ENCODE peak calls at places on chromosomes 3 and 15, in eight cellular contexts. One of them, this sample, is unnamed.

GRCh38 chr3:118187221-118187620 is 847.4 kb downstream of the IGSF11 start:
- DNase-seq in AG08396: no peak
- DNase-seq in GM12878: no peak
- DNase-seq in nephron progenitor cell: no peak
- DNase-seq in brain microvascular endothelial cell: no peak
- DNase-seq in H4: peak; percentile 22
- DNase-seq in AG20443: no peak
- DNase-seq in mesendoderm: no peak
- DNase-seq in this sample: no peak

GRCh38 chr3:107221856-107222255 is 155.4 kb upstream of the CCDC54 start:
- DNase-seq in H4: no peak
- DNase-seq in brain microvascular endothelial cell: peak; percentile 82
- DNase-seq in AG08396: no peak
- DNase-seq in AG20443: no peak
- DNase-seq in GM12878: no peak
- DNase-seq in mesendoderm: no peak
- DNase-seq in nephron progenitor cell: no peak
- DNase-seq in this sample: no peak

GRCh38 chr3:17850448-17850847 is 108.0 kb upstream of the TBC1D5 start:
- DNase-seq in AG08396: no peak
- DNase-seq in brain microvascular endothelial cell: no peak
- DNase-seq in AG20443: peak; percentile 74
- DNase-seq in H4: no peak
- DNase-seq in nephron progenitor cell: no peak
- DNase-seq in mesendoderm: no peak
- DNase-seq in GM12878: no peak
- DNase-seq in this sample: no peak

GRCh38 chr3:127833281-127834032 is 11.1 kb upstream of the MGLL start:
- DNase-seq in AG20443: no peak
- DNase-seq in H4: no peak
- DNase-seq in GM12878: no peak
- DNase-seq in brain microvascular endothelial cell: no peak
- DNase-seq in mesendoderm: no peak
- DNase-seq in nephron progenitor cell: no peak
- DNase-seq in AG08396: no peak
- DNase-seq in this sample: no peak

GRCh38 chr3:106446271-106446670 is 577.5 kb upstream of the CBLB start:
- DNase-seq in GM12878: no peak
- DNase-seq in mesendoderm: no peak
- DNase-seq in H4: no peak
- DNase-seq in brain microvascular endothelial cell: no peak
- DNase-seq in AG20443: no peak
- DNase-seq in nephron progenitor cell: no peak
- DNase-seq in AG08396: no peak
- DNase-seq in this sample: no peak

GRCh38 chr15:46091860-46092450 is 457.1 kb downstream of the SQOR start:
- DNase-seq in AG08396: peak; percentile 14
- DNase-seq in nephron progenitor cell: peak; percentile 47
- DNase-seq in H4: peak; percentile 44
- DNase-seq in AG20443: peak; percentile 8
- DNase-seq in mesendoderm: peak; percentile 73
- DNase-seq in brain microvascular endothelial cell: no peak
- DNase-seq in GM12878: no peak
- DNase-seq in this sample: peak; percentile 81

GRCh38 chr15:45307230-45307924 is 55.3 kb downstream of the SLC28A2 start:
- DNase-seq in mesendoderm: no peak
- DNase-seq in AG08396: peak; percentile 67
- DNase-seq in GM12878: peak; percentile 31
- DNase-seq in nephron progenitor cell: no peak
- DNase-seq in brain microvascular endothelial cell: peak; percentile 11
- DNase-seq in H4: peak; percentile 61
- DNase-seq in AG20443: peak; percentile 58
- DNase-seq in this sample: peak; percentile 77

GRCh38 chr15:71709808-71710418 is 100.4 kb upstream of the NR2E3 start:
- DNase-seq in nephron progenitor cell: no peak
- DNase-seq in brain microvascular endothelial cell: no peak
- DNase-seq in AG20443: no peak
- DNase-seq in H4: no peak
- DNase-seq in GM12878: no peak
- DNase-seq in mesendoderm: no peak
- DNase-seq in AG08396: no peak
- DNase-seq in this sample: no peak

GRCh38 chr15:63902671-63903035 is 68.9 kb upstream of the HERC1 start:
- DNase-seq in nephron progenitor cell: no peak
- DNase-seq in AG20443: no peak
- DNase-seq in GM12878: no peak
- DNase-seq in mesendoderm: no peak
- DNase-seq in brain microvascular endothelial cell: no peak
- DNase-seq in AG08396: no peak
- DNase-seq in H4: no peak
- DNase-seq in this sample: no peak

GRCh38 chr3:128487813-128488635 is 5.0 kb downstream of the GATA2 start:
- DNase-seq in H4: peak; percentile 86
- DNase-seq in brain microvascular endothelial cell: peak; percentile 25
- DNase-seq in nephron progenitor cell: peak; percentile 90
- DNase-seq in AG20443: peak; percentile 96
- DNase-seq in mesendoderm: peak; percentile 94
- DNase-seq in GM12878: no peak
- DNase-seq in AG08396: peak; percentile 98
- DNase-seq in this sample: peak; percentile 99

GRCh38 chr3:149401926-149402310 is 24.5 kb upstream of the TM4SF1 start:
- DNase-seq in H4: peak; percentile 64
- DNase-seq in AG20443: no peak
- DNase-seq in GM12878: no peak
- DNase-seq in nephron progenitor cell: no peak
- DNase-seq in brain microvascular endothelial cell: no peak
- DNase-seq in AG08396: no peak
- DNase-seq in mesendoderm: no peak
- DNase-seq in this sample: no peak

GRCh38 chr3:46383211-46383945 is 12.6 kb downstream of the CCR5 start:
- DNase-seq in AG20443: no peak
- DNase-seq in nephron progenitor cell: no peak
- DNase-seq in mesendoderm: no peak
- DNase-seq in brain microvascular endothelial cell: no peak
- DNase-seq in H4: no peak
- DNase-seq in AG08396: no peak
- DNase-seq in GM12878: no peak
- DNase-seq in this sample: no peak

GRCh38 chr3:56801151-56801596 is 575 bp downstream of the ARHGEF3 start:
- DNase-seq in brain microvascular endothelial cell: no peak
- DNase-seq in mesendoderm: no peak
- DNase-seq in AG20443: no peak
- DNase-seq in nephron progenitor cell: no peak
- DNase-seq in GM12878: no peak
- DNase-seq in AG08396: no peak
- DNase-seq in H4: no peak
- DNase-seq in this sample: no peak

GRCh38 chr3:100032262-100032661 is 82.0 kb downstream of the FILIP1L start:
- DNase-seq in nephron progenitor cell: no peak
- DNase-seq in GM12878: no peak
- DNase-seq in brain microvascular endothelial cell: peak; percentile 93
- DNase-seq in AG08396: no peak
- DNase-seq in H4: peak; percentile 28
- DNase-seq in mesendoderm: peak; percentile 60
- DNase-seq in AG20443: no peak
- DNase-seq in this sample: no peak

GRCh38 chr15:63918317-63918672 is 84.5 kb upstream of the HERC1 start:
- DNase-seq in nephron progenitor cell: no peak
- DNase-seq in AG20443: no peak
- DNase-seq in mesendoderm: no peak
- DNase-seq in brain microvascular endothelial cell: no peak
- DNase-seq in H4: no peak
- DNase-seq in GM12878: no peak
- DNase-seq in AG08396: no peak
- DNase-seq in this sample: no peak

GRCh38 chr15:99564221-99565030 is 1.4 kb upstream of the MEF2A start:
- DNase-seq in AG20443: peak; percentile 28
- DNase-seq in AG08396: peak; percentile 27
- DNase-seq in nephron progenitor cell: peak; percentile 10
- DNase-seq in H4: no peak
- DNase-seq in brain microvascular endothelial cell: no peak
- DNase-seq in mesendoderm: peak; percentile 53
- DNase-seq in GM12878: peak; percentile 50
- DNase-seq in this sample: peak; percentile 85

GRCh38 chr3:169701457-169701856 is 37.9 kb upstream of the MECOM start:
- DNase-seq in mesendoderm: no peak
- DNase-seq in brain microvascular endothelial cell: no peak
- DNase-seq in GM12878: no peak
- DNase-seq in H4: no peak
- DNase-seq in AG08396: no peak
- DNase-seq in AG20443: no peak
- DNase-seq in nephron progenitor cell: no peak
- DNase-seq in this sample: no peak

GRCh38 chr15:68743256-68743655 is 77.4 kb downstream of the ANP32A start:
- DNase-seq in AG20443: no peak
- DNase-seq in nephron progenitor cell: no peak
- DNase-seq in mesendoderm: no peak
- DNase-seq in GM12878: no peak
- DNase-seq in AG08396: no peak
- DNase-seq in brain microvascular endothelial cell: no peak
- DNase-seq in H4: no peak
- DNase-seq in this sample: no peak

GRCh38 chr15:63157891-63158431 is 684 bp upstream of the RPS27L start:
- DNase-seq in GM12878: no peak
- DNase-seq in nephron progenitor cell: peak; percentile 49
- DNase-seq in AG20443: peak; percentile 85
- DNase-seq in H4: peak; percentile 50
- DNase-seq in mesendoderm: peak; percentile 84
- DNase-seq in AG08396: peak; percentile 80
- DNase-seq in brain microvascular endothelial cell: peak; percentile 82
- DNase-seq in this sample: peak; percentile 92

GRCh38 chr3:29642393-29643033 is 361.6 kb downstream of the RBMS3 start:
- DNase-seq in nephron progenitor cell: no peak
- DNase-seq in H4: no peak
- DNase-seq in AG20443: peak; percentile 24
- DNase-seq in brain microvascular endothelial cell: peak; percentile 77
- DNase-seq in GM12878: no peak
- DNase-seq in mesendoderm: peak; percentile 36
- DNase-seq in AG08396: peak; percentile 8
- DNase-seq in this sample: no peak

GRCh38 chr3:51687472-51688205 is 16.6 kb downstream of the TEX264 start:
- DNase-seq in mesendoderm: no peak
- DNase-seq in AG08396: no peak
- DNase-seq in H4: no peak
- DNase-seq in AG20443: no peak
- DNase-seq in GM12878: no peak
- DNase-seq in brain microvascular endothelial cell: no peak
- DNase-seq in nephron progenitor cell: no peak
- DNase-seq in this sample: peak; percentile 89

GRCh38 chr3:140630366-140630765 is 47.5 kb upstream of the TRIM42 start:
- DNase-seq in AG20443: no peak
- DNase-seq in H4: no peak
- DNase-seq in AG08396: no peak
- DNase-seq in mesendoderm: no peak
- DNase-seq in nephron progenitor cell: no peak
- DNase-seq in GM12878: no peak
- DNase-seq in brain microvascular endothelial cell: no peak
- DNase-seq in this sample: no peak

GRCh38 chr3:50207359-50208042 is 2.4 kb downstream of the SLC38A3 start:
- DNase-seq in brain microvascular endothelial cell: no peak
- DNase-seq in H4: no peak
- DNase-seq in nephron progenitor cell: no peak
- DNase-seq in mesendoderm: no peak
- DNase-seq in GM12878: no peak
- DNase-seq in AG20443: no peak
- DNase-seq in AG08396: no peak
- DNase-seq in this sample: no peak

GRCh38 chr3:160697628-160698382 is 20.8 kb downstream of the ARL14 start:
- DNase-seq in mesendoderm: peak; percentile 63
- DNase-seq in AG08396: peak; percentile 24
- DNase-seq in H4: peak; percentile 69
- DNase-seq in nephron progenitor cell: no peak
- DNase-seq in brain microvascular endothelial cell: peak; percentile 67
- DNase-seq in GM12878: no peak
- DNase-seq in AG20443: peak; percentile 50
- DNase-seq in this sample: peak; percentile 51

GRCh38 chr3:65342084-65342683 is 654.4 kb upstream of the ADAMTS9 start:
- DNase-seq in AG20443: peak; percentile 51
- DNase-seq in mesendoderm: peak; percentile 83
- DNase-seq in AG08396: peak; percentile 30
- DNase-seq in nephron progenitor cell: peak; percentile 68
- DNase-seq in GM12878: no peak
- DNase-seq in brain microvascular endothelial cell: peak; percentile 31
- DNase-seq in H4: peak; percentile 35
- DNase-seq in this sample: no peak

GRCh38 chr15:37107071-37107753 is 6.9 kb upstream of the MEIS2 start:
- DNase-seq in H4: no peak
- DNase-seq in mesendoderm: peak; percentile 70
- DNase-seq in GM12878: no peak
- DNase-seq in nephron progenitor cell: peak; percentile 33
- DNase-seq in brain microvascular endothelial cell: no peak
- DNase-seq in AG20443: no peak
- DNase-seq in AG08396: no peak
- DNase-seq in this sample: no peak

GRCh38 chr3:28576590-28577220 is 228.1 kb upstream of the AZI2 start:
- DNase-seq in AG08396: no peak
- DNase-seq in AG20443: no peak
- DNase-seq in H4: no peak
- DNase-seq in nephron progenitor cell: peak; percentile 2
- DNase-seq in mesendoderm: peak; percentile 47
- DNase-seq in brain microvascular endothelial cell: no peak
- DNase-seq in GM12878: no peak
- DNase-seq in this sample: peak; percentile 34

GRCh38 chr15:61528590-61528929 is 299.5 kb upstream of the RORA start:
- DNase-seq in AG08396: no peak
- DNase-seq in H4: no peak
- DNase-seq in AG20443: no peak
- DNase-seq in mesendoderm: no peak
- DNase-seq in nephron progenitor cell: no peak
- DNase-seq in brain microvascular endothelial cell: no peak
- DNase-seq in GM12878: no peak
- DNase-seq in this sample: no peak

GRCh38 chr3:189393598-189393997 is 221.8 kb downstream of the TPRG1 start:
- DNase-seq in mesendoderm: no peak
- DNase-seq in H4: no peak
- DNase-seq in nephron progenitor cell: no peak
- DNase-seq in brain microvascular endothelial cell: no peak
- DNase-seq in AG20443: no peak
- DNase-seq in AG08396: no peak
- DNase-seq in GM12878: no peak
- DNase-seq in this sample: no peak

GRCh38 chr15:71054286-71054952 is 60.9 kb upstream of the THSD4 start:
- DNase-seq in AG08396: no peak
- DNase-seq in mesendoderm: no peak
- DNase-seq in AG20443: no peak
- DNase-seq in GM12878: no peak
- DNase-seq in H4: no peak
- DNase-seq in nephron progenitor cell: no peak
- DNase-seq in brain microvascular endothelial cell: no peak
- DNase-seq in this sample: peak; percentile 36